ENCODE peak calls at places on chromosomes 16 and 17, in ten cellular contexts. K, N, C, H, O, J, R, D, U and W are unnamed samples.

GRCh38 chr17:59342681-59343127 is 11.2 kb downstream of the YPEL2 start:
- DNase-seq in R (no peak), D (no peak), J (no peak), N (no peak), C (no peak), U (no peak), H (no peak), O (no peak), K (no peak), W (peak)

GRCh38 chr16:14286381-14287230 is 215.5 kb downstream of the MRTFB start:
- DNase-seq in U (no peak), R (peak), K (no peak), O (no peak), H (peak), C (no peak), D (no peak), J (no peak), N (no peak), W (peak)

GRCh38 chr16:89779231-89779912 is 37.1 kb downstream of the FANCA start:
- DNase-seq in C (no peak), U (no peak), R (no peak), J (no peak), N (no peak), H (no peak), K (no peak), O (no peak), D (no peak), W (no peak)

GRCh38 chr17:49210158-49211029 is at the start of the genes ABI3 and GNGT2:
- DNase-seq in K (no peak), U (no peak), J (no peak), D (no peak), N (no peak), H (peak), O (peak), C (no peak), R (peak), W (peak)

GRCh38 chr17:65297384-65297783 is 160.2 kb downstream of the RGS9 start:
- DNase-seq in U (no peak), K (no peak), N (no peak), D (no peak), H (peak), C (no peak), J (no peak), R (no peak), O (peak), W (no peak)

GRCh38 chr16:31129568-31130335 is 5.8 kb downstream of the PRSS8 start:
- DNase-seq in N (peak), U (no peak), O (peak), H (no peak), R (no peak), J (no peak), C (no peak), D (no peak), K (no peak), W (no peak)

GRCh38 chr16:20901441-20902112 is 1.0 kb downstream of the LYRM1 start:
- DNase-seq in O (peak), C (peak), U (peak), H (peak), K (peak), D (peak), R (peak), N (peak), J (no peak), W (peak)

GRCh38 chr16:75097941-75098897 is 18.4 kb downstream of the LDHD start:
- DNase-seq in U (no peak), O (no peak), K (no peak), C (no peak), N (peak), R (no peak), H (no peak), J (no peak), D (no peak), W (no peak)

GRCh38 chr16:22372882-22373661 is 1.3 kb downstream of the CDR2 start:
- DNase-seq in J (no peak), C (no peak), N (no peak), H (no peak), U (no peak), R (no peak), K (no peak), O (no peak), D (peak), W (no peak)

GRCh38 chr16:10949424-10949970 is 5.1 kb downstream of the CLEC16A start:
- DNase-seq in U (no peak), J (no peak), H (peak), C (no peak), R (peak), D (peak), N (no peak), O (peak), K (no peak), W (peak)

GRCh38 chr16:9134739-9135138 is 43.3 kb downstream of the HAPSTR1 start:
- DNase-seq in U (peak), N (no peak), O (peak), H (peak), R (peak), C (peak), K (no peak), J (no peak), D (peak), W (peak)

GRCh38 chr16:19179890-19180490 is 11.9 kb downstream of the SYT17 start:
- DNase-seq in K (no peak), O (peak), N (peak), H (peak), U (peak), J (peak), R (peak), D (peak), C (peak), W (peak)

GRCh38 chr17:65039349-65039988 is 17.1 kb downstream of the GNA13 start:
- DNase-seq in H (no peak), O (no peak), U (no peak), N (no peak), K (no peak), J (no peak), R (peak), D (peak), C (no peak), W (peak)

GRCh38 chr16:30771726-30772125 is 9.6 kb downstream of the RNF40 start:
- DNase-seq in H (no peak), D (peak), C (no peak), O (no peak), K (no peak), N (no peak), J (no peak), U (no peak), R (no peak), W (no peak)

GRCh38 chr16:26614102-26614864 is 452.4 kb upstream of the C16orf82 start:
- DNase-seq in R (no peak), K (no peak), N (no peak), O (no peak), J (no peak), D (no peak), C (no peak), H (no peak), U (no peak), W (no peak)

GRCh38 chr17:1203111-1203966 is 23.6 kb upstream of the ABR start:
- DNase-seq in R (peak), D (peak), K (peak), N (peak), U (peak), O (peak), H (peak), C (peak), J (peak), W (peak)

GRCh38 chr16:88378401-88378800 is 4.4 kb upstream of the ZNF469 start:
- DNase-seq in N (no peak), D (no peak), R (no peak), J (no peak), H (no peak), U (no peak), K (no peak), C (peak), O (no peak), W (no peak)

GRCh38 chr16:74601131-74601871 is 5.6 kb downstream of the GLG1 start:
- DNase-seq in K (no peak), C (peak), H (no peak), J (no peak), U (no peak), R (peak), D (peak), N (no peak), O (no peak), W (peak)

GRCh38 chr17:28950752-28951427 is 428 bp downstream of the PHF12 start:
- DNase-seq in U (no peak), J (no peak), C (no peak), O (no peak), N (no peak), K (no peak), D (no peak), R (no peak), H (no peak), W (no peak)

GRCh38 chr16:77790964-77791363 is 2.6 kb downstream of the VAT1L start:
- DNase-seq in N (no peak), K (no peak), U (no peak), O (peak), H (no peak), C (no peak), J (no peak), D (no peak), R (no peak), W (no peak)

GRCh38 chr16:66020061-66020460 is 346.4 kb upstream of the CDH5 start:
- DNase-seq in K (no peak), H (no peak), D (peak), U (no peak), J (no peak), R (no peak), C (no peak), N (no peak), O (peak), W (peak)

GRCh38 chr17:57109393-57110151 is 24.5 kb downstream of the AKAP1 start:
- DNase-seq in H (no peak), J (no peak), D (no peak), C (no peak), R (no peak), O (no peak), K (no peak), N (no peak), U (no peak), W (no peak)

GRCh38 chr16:17568239-17568638 is 97.5 kb upstream of the XYLT1 start:
- DNase-seq in J (no peak), U (no peak), N (no peak), C (no peak), R (no peak), O (no peak), K (no peak), H (no peak), D (no peak), W (no peak)

GRCh38 chr17:58487589-58488427 is at the start of gene HSF5:
- DNase-seq in N (no peak), K (no peak), J (no peak), C (no peak), D (no peak), R (peak), H (peak), O (no peak), U (no peak), W (peak)

GRCh38 chr16:79261461-79261860 is 339.1 kb downstream of the MAF start:
- DNase-seq in O (no peak), J (peak), N (no peak), C (no peak), R (no peak), H (no peak), U (no peak), K (peak), D (no peak), W (peak)

GRCh38 chr16:81720973-81721907 is 57.9 kb upstream of the PLCG2 start:
- DNase-seq in H (no peak), R (no peak), N (no peak), U (no peak), D (no peak), C (no peak), K (no peak), O (no peak), J (no peak), W (no peak)

GRCh38 chr16:70614208-70614951 is 32.0 kb upstream of the IL34 start:
- DNase-seq in C (no peak), O (no peak), D (no peak), J (no peak), R (no peak), K (no peak), U (no peak), N (no peak), H (no peak), W (no peak)

GRCh38 chr17:19250421-19251141 is 13.4 kb downstream of the EPN2 start:
- DNase-seq in R (no peak), D (no peak), O (peak), N (no peak), J (no peak), U (no peak), H (no peak), C (peak), K (no peak), W (no peak)

GRCh38 chr16:61820398-61820797 is 215.8 kb downstream of the CDH8 start:
- DNase-seq in N (no peak), R (no peak), U (no peak), J (no peak), O (no peak), H (peak), K (no peak), D (peak), C (no peak), W (no peak)

GRCh38 chr16:73321942-73322341 is 274.0 kb upstream of the ZFHX3 start:
- DNase-seq in H (no peak), U (no peak), K (no peak), D (no peak), O (no peak), J (no peak), N (no peak), C (no peak), R (no peak), W (no peak)

GRCh38 chr16:11011326-11011725 is 67.0 kb downstream of the CLEC16A start:
- DNase-seq in H (no peak), C (no peak), K (no peak), O (no peak), N (no peak), R (no peak), J (no peak), U (no peak), D (no peak), W (no peak)

GRCh38 chr16:83470406-83470805 is 337.4 kb upstream of the HSBP1 start:
- DNase-seq in U (no peak), D (no peak), J (no peak), H (peak), O (no peak), C (no peak), R (no peak), N (no peak), K (no peak), W (no peak)

GRCh38 chr16:276360-277077 is 775 bp upstream of the RGS11 start:
- DNase-seq in R (no peak), C (peak), J (no peak), N (no peak), U (no peak), D (no peak), K (no peak), O (no peak), H (no peak), W (no peak)

GRCh38 chr16:88413631-88414030 is 30.9 kb downstream of the ZNF469 start:
- DNase-seq in K (no peak), U (no peak), C (no peak), H (no peak), O (no peak), D (no peak), R (no peak), N (no peak), J (no peak), W (no peak)

GRCh38 chr17:77708049-77708448 is 250.5 kb upstream of the TNRC6C start:
- DNase-seq in N (no peak), J (no peak), U (no peak), R (no peak), H (no peak), K (no peak), D (no peak), O (no peak), C (no peak), W (no peak)

DNA sequence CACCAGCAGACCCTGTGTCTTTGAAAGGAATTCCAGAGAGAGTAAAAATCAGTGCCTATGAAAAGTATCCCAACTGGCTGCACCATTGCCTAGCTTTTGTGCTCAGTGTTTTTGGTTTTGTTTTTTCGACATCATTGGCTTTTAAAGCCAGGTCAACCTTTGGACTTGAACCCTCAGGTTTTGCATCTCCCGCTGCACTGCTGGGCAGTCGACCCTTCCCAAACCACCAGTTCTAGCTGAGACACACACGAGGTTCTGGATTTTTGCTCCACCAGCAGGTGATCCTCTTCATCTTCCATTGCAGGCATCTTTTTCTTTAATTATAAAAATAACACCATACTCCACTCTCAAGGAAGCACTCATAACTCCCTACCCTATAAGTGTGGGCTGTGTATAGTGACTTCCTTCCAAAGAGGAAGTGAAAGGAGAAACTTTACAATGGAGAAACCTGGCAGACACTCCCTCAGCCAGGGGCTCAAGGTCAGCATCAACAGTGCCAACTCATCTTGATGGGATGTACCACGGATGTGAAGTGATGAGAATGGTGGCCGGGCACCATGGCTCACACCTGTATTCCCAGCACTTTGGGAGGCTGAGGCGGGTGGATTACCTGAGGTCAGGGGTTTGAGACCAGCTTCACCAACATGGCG is 57.8 kb downstream of the BMERB1 start:
- DNase-seq in O (no peak), N (no peak), U (no peak), J (no peak), D (no peak), R (no peak), C (no peak), K (no peak), H (no peak), W (no peak)
- H3K4me3 ChIP-seq in O (no peak), N (no peak), U (no peak), J (no peak), D (no peak), R (no peak), C (no peak), K (no peak), H (no peak), W (no peak)

DNA sequence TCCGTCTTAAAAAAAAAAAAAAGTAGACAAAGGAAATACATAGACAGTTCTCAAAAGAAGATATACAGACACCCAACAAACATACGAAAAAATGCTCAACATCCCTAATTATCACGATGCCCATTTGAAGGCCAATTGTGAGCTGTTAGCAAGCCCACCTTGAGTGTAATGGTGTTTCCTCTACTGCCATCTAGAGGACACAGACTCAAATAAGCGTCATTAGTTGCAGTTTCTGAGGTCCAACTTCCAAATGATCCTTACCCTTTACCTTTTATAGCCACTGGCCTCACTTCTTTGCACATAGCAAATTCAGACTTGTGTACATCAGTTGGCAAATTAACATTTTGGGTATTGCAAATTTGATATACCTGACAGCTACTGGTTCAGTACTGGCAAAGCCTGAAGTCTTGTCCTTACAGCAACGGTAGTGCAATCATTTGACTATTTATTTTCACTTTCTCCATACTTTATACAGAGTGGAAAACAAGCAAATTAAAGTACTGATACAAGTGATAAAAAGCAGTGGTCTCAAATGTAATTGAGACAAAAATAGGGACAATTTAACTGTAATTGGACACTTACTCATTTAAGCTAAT is 536.3 kb upstream of the EEF2KMT start:
- DNase-seq in D (peak), K (no peak), R (no peak), U (peak), C (no peak), O (peak), N (no peak), J (peak), H (peak), W (peak)
- TF ChIP-seq CTCF in D (peak), K (no peak), R (peak), U (peak), C (no peak), O (peak), N (no peak), J (peak), H (peak), W (peak)

GRCh38 chr16:3152273-3153076 is 17.6 kb downstream of the ZNF213 start:
- DNase-seq in C (peak), J (peak), O (peak), H (peak), K (peak), R (peak), N (peak), D (peak), U (peak), W (peak)

GRCh38 chr16:3153077-3153368 is 18.2 kb downstream of the ZNF213 start:
- DNase-seq in K (no peak), D (no peak), H (no peak), N (no peak), U (no peak), O (no peak), C (no peak), J (no peak), R (no peak), W (no peak)

GRCh38 chr16:3150346-3151218 is 15.8 kb downstream of the ZNF213 start:
- DNase-seq in K (peak), J (peak), H (peak), O (peak), R (peak), N (peak), U (peak), D (peak), C (peak), W (peak)

GRCh38 chr16:3149630-3150345 is 15.0 kb downstream of the ZNF213 start:
- DNase-seq in N (peak), R (peak), O (peak), H (peak), U (peak), C (peak), D (peak), K (no peak), J (peak), W (peak)

GRCh38 chr16:3152022-3152272 is 17.1 kb downstream of the ZNF213 start:
- DNase-seq in N (no peak), H (no peak), J (no peak), U (no peak), O (no peak), D (no peak), C (no peak), R (no peak), K (no peak), W (no peak)
- H3K4me3 ChIP-seq in N (no peak), H (peak), J (peak), U (peak), O (peak), D (peak), C (peak), R (peak), K (peak), W (peak)

DNA sequence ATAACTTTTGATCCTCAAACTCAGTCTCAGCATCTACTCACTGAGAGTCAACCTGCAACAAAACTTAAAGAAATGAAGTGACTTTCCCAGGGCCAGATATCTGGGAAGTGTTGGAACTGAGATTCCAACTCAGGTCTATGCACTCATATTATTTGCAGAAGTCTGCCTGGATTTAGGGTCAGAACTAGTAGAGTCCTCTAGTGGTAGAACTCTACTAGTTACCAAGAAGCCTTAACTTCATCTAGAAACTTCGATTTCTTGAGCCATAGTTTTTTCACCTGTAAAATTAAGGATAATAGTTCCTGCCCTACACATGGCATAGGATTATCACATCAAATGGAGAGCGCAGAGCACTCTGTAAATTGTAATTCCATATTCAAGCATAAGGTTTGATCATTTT is 23.4 kb upstream of the KRT24 start:
- DNase-seq in R (no peak), O (peak), U (no peak), N (no peak), J (no peak), C (no peak), K (no peak), D (peak), H (peak), W (peak)
- TF ChIP-seq CTCF in R (peak), O (peak), U (peak), N (peak), J (peak), C (no peak), K (no peak), D (peak), H (peak), W (peak)

GRCh38 chr17:3528604-3529511 is 28.8 kb downstream of the TRPV3 start:
- DNase-seq in R (no peak), K (no peak), H (peak), U (no peak), O (no peak), N (no peak), D (no peak), C (peak), J (no peak), W (no peak)

GRCh38 chr17:3526491-3526890 is 31.1 kb downstream of the TRPV3 start:
- DNase-seq in O (no peak), K (no peak), U (no peak), C (no peak), J (no peak), R (no peak), H (no peak), N (no peak), D (no peak), W (no peak)

GRCh38 chr17:3527468-3527867 is 30.1 kb downstream of the TRPV3 start:
- DNase-seq in D (no peak), N (no peak), H (no peak), K (no peak), R (no peak), O (no peak), J (no peak), C (no peak), U (no peak), W (no peak)

GRCh38 chr17:3527896-3528603 is 29.6 kb downstream of the TRPV3 start:
- DNase-seq in J (no peak), D (no peak), C (peak), N (no peak), H (peak), K (no peak), O (no peak), R (no peak), U (no peak), W (no peak)

GRCh38 chr17:3526971-3527370 is 30.6 kb downstream of the TRPV3 start:
- DNase-seq in N (no peak), H (no peak), K (no peak), O (no peak), J (no peak), U (no peak), D (no peak), C (peak), R (no peak), W (no peak)
- H3K4me3 ChIP-seq in N (no peak), H (no peak), K (no peak), O (no peak), J (no peak), U (no peak), D (no peak), C (no peak), R (no peak), W (no peak)